ENCODE peak calls at places on chromosome 17, in four cellular contexts. R is activated CD4-positive, alpha-beta T cell treated with anti-CD3 and anti-CD28 coated beads for 36 hours; W is esophagus squamous epithelium; C is mesenchymal stem cell. N is an unnamed sample.

GRCh38 chr17:5047446-5047845 is 12.2 kb upstream of the SLC52A1 start:
- DNase-seq in R (no peak), W (no peak), C (no peak), N (no peak)

GRCh38 chr17:75067856-75068255 is 19.9 kb upstream of the SLC16A5 start:
- DNase-seq in R (peak; percentile 52), W (no peak), C (no peak), N (peak; percentile 75)

GRCh38 chr17:19753049-19753444 is 4.9 kb upstream of the ALDH3A1 start:
- DNase-seq in R (no peak), W (no peak), C (peak; percentile 32), N (peak; percentile 92)

GRCh38 chr17:40616592-40616991 is 31.0 kb downstream of the SMARCE1 start:
- DNase-seq in R (no peak), W (no peak), C (no peak), N (no peak)

GRCh38 chr17:39753514-39754160 is 15.9 kb downstream of the GRB7 start:
- DNase-seq in R (peak; percentile 77), W (no peak), C (no peak), N (no peak)

GRCh38 chr17:81870978-81871386 is at the start of gene ARHGDIA:
- DNase-seq in R (no peak), W (peak; percentile 82), C (no peak), N (no peak)

GRCh38 chr17:12729086-12729485 is 60.2 kb upstream of the ARHGAP44 start:
- DNase-seq in R (no peak), W (no peak), C (no peak), N (no peak)

GRCh38 chr17:15963670-15964110 is 18.8 kb downstream of the ADORA2B start:
- DNase-seq in R (no peak), W (no peak), C (no peak), N (peak; percentile 66)

GRCh38 chr17:57959929-57960328 is 4.7 kb upstream of the CUEDC1 start:
- DNase-seq in R (no peak), W (no peak), C (no peak), N (no peak)

GRCh38 chr17:55430531-55431228 is 9.0 kb upstream of the MMD start:
- DNase-seq in R (no peak), W (no peak), C (no peak), N (no peak)

GRCh38 chr17:19703106-19703775 is 13.1 kb downstream of the SLC47A2 start:
- DNase-seq in R (no peak), W (no peak), C (no peak), N (no peak)

GRCh38 chr17:82303944-82304808 is 13.2 kb downstream of the CD7 start:
- DNase-seq in R (peak; percentile 31), W (no peak), C (no peak), N (no peak)

GRCh38 chr17:55513885-55514590 is 2.8 kb upstream of the SMIM36 start:
- DNase-seq in R (peak; percentile 77), W (no peak), C (peak; percentile 74), N (peak; percentile 63)

GRCh38 chr17:28763804-28764266 is 20.0 kb downstream of the TRAF4 start:
- DNase-seq in R (peak; percentile 87), W (no peak), C (peak; percentile 78), N (peak; percentile 76)

GRCh38 chr17:68441064-68441770 is 16.1 kb downstream of the WIPI1 start:
- DNase-seq in R (no peak), W (no peak), C (peak; percentile 85), N (no peak)

GRCh38 chr17:48240562-48241130 is 133.1 kb downstream of the SNX11 start:
- DNase-seq in R (no peak), W (no peak), C (peak; percentile 54), N (peak; percentile 78)

GRCh38 chr17:14211778-14212177 is 24.9 kb downstream of the CDRT15 start:
- DNase-seq in R (peak; percentile 61), W (no peak), C (no peak), N (peak; percentile 7)

GRCh38 chr17:15332338-15332737 is 9.1 kb downstream of the TEKT3 start:
- DNase-seq in R (no peak), W (no peak), C (no peak), N (no peak)

GRCh38 chr17:27481327-27481726 is 25.1 kb downstream of the KSR1 start:
- DNase-seq in R (peak; percentile 69), W (no peak), C (no peak), N (no peak)

GRCh38 chr17:47999612-48000011 is 28.7 kb downstream of the CDK5RAP3 start:
- DNase-seq in R (peak; percentile 18), W (no peak), C (peak; percentile 39), N (peak; percentile 32)

GRCh38 chr17:73506470-73507435 is 137.5 kb downstream of the SDK2 start:
- DNase-seq in R (no peak), W (no peak), C (no peak), N (no peak)

GRCh38 chr17:43372273-43372911 is 26.4 kb upstream of the ARL4D start:
- DNase-seq in R (peak; percentile 27), W (no peak), C (peak; percentile 60), N (no peak)

GRCh38 chr17:39155654-39156053 is 4.2 kb upstream of the PLXDC1 start:
- DNase-seq in R (no peak), W (no peak), C (no peak), N (no peak)

GRCh38 chr17:45311762-45312476 is 4.9 kb downstream of the MAP3K14 start:
- DNase-seq in R (peak; percentile 94), W (no peak), C (peak; percentile 79), N (no peak)

GRCh38 chr17:78365561-78366108 is 5.8 kb upstream of the SOCS3 start:
- DNase-seq in R (no peak), W (no peak), C (peak; percentile 50), N (no peak)

GRCh38 chr17:48569676-48570324 is 8.3 kb downstream of the HOXB4 start:
- DNase-seq in R (no peak), W (no peak), C (peak; percentile 76), N (no peak)

GRCh38 chr17:69445132-69445531 is 30.6 kb downstream of the MAP2K6 start:
- DNase-seq in R (no peak), W (no peak), C (no peak), N (no peak)

GRCh38 chr17:29570521-29570920 is 2.0 kb downstream of the TP53I13 start:
- DNase-seq in R (no peak), W (no peak), C (no peak), N (no peak)

GRCh38 chr17:40097931-40098845 is 2.2 kb downstream of the NR1D1 start:
- DNase-seq in R (peak; percentile 48), W (no peak), C (peak; percentile 43), N (peak; percentile 83)

GRCh38 chr17:2749784-2750181 is 331 bp upstream of the CCDC92B start:
- DNase-seq in R (peak; percentile 84), W (no peak), C (peak; percentile 62), N (peak; percentile 44)

GRCh38 chr17:38918916-38919315 is 6.5 kb upstream of the LASP1NB start:
- DNase-seq in R (no peak), W (no peak), C (no peak), N (no peak)

GRCh38 chr17:63223212-63223911 is 222.7 kb downstream of the CYB561 start:
- DNase-seq in R (no peak), W (no peak), C (no peak), N (no peak)

GRCh38 chr17:49592263-49592662 is 16.6 kb downstream of the NXPH3 start:
- DNase-seq in R (no peak), W (no peak), C (no peak), N (no peak)

N was measured in LHCN-M2.